ENCODE peak calls at places on chromosomes 5 and 9, in eight cellular contexts. Z, A, E, S, L, N, K and J are unnamed samples.

GRCh38 chr9:118059520-118060278 is 355.5 kb downstream of the TLR4 start:
- DNase-seq in Z (peak), A (peak), E (no peak), S (no peak), L (no peak), N (no peak), K (peak), J (peak)

GRCh38 chr9:87569008-87569908 is 71.6 kb downstream of the DAPK1 start:
- DNase-seq in Z (no peak), A (peak), E (peak), S (no peak), L (no peak), N (no peak), K (no peak), J (no peak)

GRCh38 chr5:5979761-5980570 is 398.4 kb downstream of the MED10 start:
- DNase-seq in Z (no peak), A (no peak), E (no peak), S (no peak), L (no peak), N (no peak), K (no peak), J (no peak)

GRCh38 chr5:135024956-135025729 is 8.9 kb downstream of the PITX1 start:
- DNase-seq in Z (no peak), A (no peak), E (no peak), S (no peak), L (no peak), N (no peak), K (no peak), J (no peak)

GRCh38 chr5:172428224-172429166 is 25.8 kb downstream of the SH3PXD2B start:
- DNase-seq in Z (no peak), A (no peak), E (no peak), S (no peak), L (no peak), N (no peak), K (no peak), J (no peak)

GRCh38 chr5:45532826-45533624 is 163.2 kb downstream of the HCN1 start:
- DNase-seq in Z (no peak), A (no peak), E (no peak), S (no peak), L (no peak), N (no peak), K (no peak), J (no peak)

GRCh38 chr9:29213374-29214161 is 1640.3 kb upstream of the C9orf72 start:
- DNase-seq in Z (no peak), A (no peak), E (peak), S (peak), L (peak), N (no peak), K (no peak), J (no peak)

GRCh38 chr9:99682870-99683269 is 138.8 kb upstream of the NR4A3 start:
- DNase-seq in Z (no peak), A (no peak), E (no peak), S (no peak), L (no peak), N (no peak), K (no peak), J (no peak)

GRCh38 chr5:28164568-28164967 is 1126.2 kb upstream of the CDH9 start:
- DNase-seq in Z (no peak), A (no peak), E (no peak), S (no peak), L (no peak), N (no peak), K (no peak), J (no peak)

GRCh38 chr5:107484261-107484660 is 186.5 kb downstream of the EFNA5 start:
- DNase-seq in Z (no peak), A (no peak), E (peak), S (no peak), L (no peak), N (no peak), K (no peak), J (no peak)

GRCh38 chr5:167594750-167595149 is 696.7 kb upstream of the WWC1 start:
- DNase-seq in Z (no peak), A (no peak), E (peak), S (no peak), L (no peak), N (no peak), K (no peak), J (no peak)

GRCh38 chr5:173509060-173509459 is 107.4 kb downstream of the BOD1 start:
- DNase-seq in Z (no peak), A (no peak), E (no peak), S (no peak), L (no peak), N (no peak), K (no peak), J (no peak)

GRCh38 chr5:90534922-90535321 is 5.5 kb upstream of the LYSMD3 start:
- DNase-seq in Z (no peak), A (no peak), E (no peak), S (no peak), L (no peak), N (no peak), K (no peak), J (no peak)

GRCh38 chr5:153523196-153523595 is 32.7 kb downstream of the GRIA1 start:
- DNase-seq in Z (no peak), A (peak), E (no peak), S (no peak), L (no peak), N (no peak), K (no peak), J (no peak)

GRCh38 chr9:110908894-110909293 is 129.4 kb downstream of the LPAR1 start:
- DNase-seq in Z (no peak), A (no peak), E (no peak), S (no peak), L (no peak), N (no peak), K (no peak), J (no peak)

GRCh38 chr5:143781993-143782520 is 29.9 kb upstream of the HMHB1 start:
- DNase-seq in Z (no peak), A (no peak), E (no peak), S (no peak), L (no peak), N (no peak), K (no peak), J (no peak)